ENCODE peak calls at places on chromosome 15, in eight cellular contexts. One of them, this sample, is unnamed.

GRCh38 chr15:63896336-63897115 is 62.8 kb upstream of the HERC1 start:
- DNase-seq in AG04450: no peak
- DNase-seq in thyroid gland: peak; percentile 21
- DNase-seq in colonic mucosa: peak; percentile 32
- DNase-seq in A549: peak; percentile 66
- DNase-seq in HCT116: no peak
- DNase-seq in right lobe of liver: peak; percentile 74
- DNase-seq in spleen: peak; percentile 81
- DNase-seq in this sample: peak; percentile 94

GRCh38 chr15:42688301-42688700 is 48.6 kb downstream of the CDAN1 start:
- DNase-seq in AG04450: no peak
- DNase-seq in thyroid gland: no peak
- DNase-seq in colonic mucosa: no peak
- DNase-seq in A549: no peak
- DNase-seq in HCT116: no peak
- DNase-seq in right lobe of liver: no peak
- DNase-seq in spleen: no peak
- DNase-seq in this sample: no peak

GRCh38 chr15:39188930-39189329 is 391.9 kb upstream of the THBS1 start:
- DNase-seq in AG04450: no peak
- DNase-seq in thyroid gland: no peak
- DNase-seq in colonic mucosa: no peak
- DNase-seq in A549: peak; percentile 80
- DNase-seq in HCT116: peak; percentile 44
- DNase-seq in right lobe of liver: no peak
- DNase-seq in spleen: no peak
- DNase-seq in this sample: no peak

GRCh38 chr15:99993262-99993661 is 260.0 kb upstream of the LYSMD4 start:
- DNase-seq in AG04450: no peak
- DNase-seq in thyroid gland: no peak
- DNase-seq in colonic mucosa: no peak
- DNase-seq in A549: no peak
- DNase-seq in HCT116: no peak
- DNase-seq in right lobe of liver: peak; percentile 3
- DNase-seq in spleen: peak; percentile 46
- DNase-seq in this sample: no peak

GRCh38 chr15:95868450-95868849 is 462.1 kb upstream of the NR2F2 start:
- DNase-seq in AG04450: no peak
- DNase-seq in thyroid gland: no peak
- DNase-seq in colonic mucosa: no peak
- DNase-seq in A549: no peak
- DNase-seq in HCT116: no peak
- DNase-seq in right lobe of liver: no peak
- DNase-seq in spleen: no peak
- DNase-seq in this sample: no peak

GRCh38 chr15:86852741-86853140 is 773.1 kb downstream of the AGBL1 start:
- DNase-seq in AG04450: no peak
- DNase-seq in thyroid gland: no peak
- DNase-seq in colonic mucosa: no peak
- DNase-seq in A549: no peak
- DNase-seq in HCT116: no peak
- DNase-seq in right lobe of liver: no peak
- DNase-seq in spleen: no peak
- DNase-seq in this sample: no peak

GRCh38 chr15:83734487-83734886 is 80.6 kb downstream of the ADAMTSL3 start:
- DNase-seq in AG04450: no peak
- DNase-seq in thyroid gland: no peak
- DNase-seq in colonic mucosa: no peak
- DNase-seq in A549: no peak
- DNase-seq in HCT116: peak; percentile 18
- DNase-seq in right lobe of liver: no peak
- DNase-seq in spleen: no peak
- DNase-seq in this sample: no peak

GRCh38 chr15:84684092-84684491 is 26.1 kb upstream of the NMB start:
- DNase-seq in AG04450: no peak
- DNase-seq in thyroid gland: no peak
- DNase-seq in colonic mucosa: no peak
- DNase-seq in A549: peak; percentile 23
- DNase-seq in HCT116: no peak
- DNase-seq in right lobe of liver: no peak
- DNase-seq in spleen: no peak
- DNase-seq in this sample: no peak

GRCh38 chr15:34813446-34814190 is 18.3 kb upstream of the ACTC1 start:
- DNase-seq in AG04450: no peak
- DNase-seq in thyroid gland: no peak
- DNase-seq in colonic mucosa: no peak
- DNase-seq in A549: no peak
- DNase-seq in HCT116: no peak
- DNase-seq in right lobe of liver: no peak
- DNase-seq in spleen: no peak
- DNase-seq in this sample: no peak

GRCh38 chr15:41695750-41696436 is 35.7 kb downstream of the MGA start:
- DNase-seq in AG04450: peak; percentile 16
- DNase-seq in thyroid gland: no peak
- DNase-seq in colonic mucosa: no peak
- DNase-seq in A549: peak; percentile 42
- DNase-seq in HCT116: peak; percentile 24
- DNase-seq in right lobe of liver: no peak
- DNase-seq in spleen: no peak
- DNase-seq in this sample: no peak

GRCh38 chr15:85475317-85475701 is 94.9 kb downstream of the AKAP13 start:
- DNase-seq in AG04450: no peak
- DNase-seq in thyroid gland: no peak
- DNase-seq in colonic mucosa: no peak
- DNase-seq in A549: no peak
- DNase-seq in HCT116: no peak
- DNase-seq in right lobe of liver: no peak
- DNase-seq in spleen: no peak
- DNase-seq in this sample: no peak

GRCh38 chr15:90126457-90127435 is 24.5 kb upstream of the IDH2 start:
- DNase-seq in AG04450: no peak
- DNase-seq in thyroid gland: no peak
- DNase-seq in colonic mucosa: peak; percentile 59
- DNase-seq in A549: peak; percentile 50
- DNase-seq in HCT116: no peak
- DNase-seq in right lobe of liver: peak; percentile 73
- DNase-seq in spleen: peak; percentile 37
- DNase-seq in this sample: peak; percentile 10

GRCh38 chr15:99474981-99475753 is 90.6 kb upstream of the MEF2A start:
- DNase-seq in AG04450: no peak
- DNase-seq in thyroid gland: no peak
- DNase-seq in colonic mucosa: no peak
- DNase-seq in A549: no peak
- DNase-seq in HCT116: no peak
- DNase-seq in right lobe of liver: no peak
- DNase-seq in spleen: no peak
- DNase-seq in this sample: peak; percentile 77

GRCh38 chr15:75659141-75659771 is 11.5 kb downstream of the SNX33 start:
- DNase-seq in AG04450: no peak
- DNase-seq in thyroid gland: no peak
- DNase-seq in colonic mucosa: no peak
- DNase-seq in A549: no peak
- DNase-seq in HCT116: no peak
- DNase-seq in right lobe of liver: no peak
- DNase-seq in spleen: no peak
- DNase-seq in this sample: no peak

GRCh38 chr15:67019886-67020520 is 45.4 kb upstream of the SMAD3 start:
- DNase-seq in AG04450: no peak
- DNase-seq in thyroid gland: no peak
- DNase-seq in colonic mucosa: no peak
- DNase-seq in A549: no peak
- DNase-seq in HCT116: no peak
- DNase-seq in right lobe of liver: no peak
- DNase-seq in spleen: no peak
- DNase-seq in this sample: no peak

GRCh38 chr15:86572368-86572841 is 492.7 kb downstream of the AGBL1 start:
- DNase-seq in AG04450: no peak
- DNase-seq in thyroid gland: no peak
- DNase-seq in colonic mucosa: no peak
- DNase-seq in A549: no peak
- DNase-seq in HCT116: no peak
- DNase-seq in right lobe of liver: no peak
- DNase-seq in spleen: peak; percentile 67
- DNase-seq in this sample: no peak

GRCh38 chr15:65303687-65304392 is 637 bp upstream of the RNU5B-1 start:
- DNase-seq in AG04450: peak; percentile 18
- DNase-seq in thyroid gland: peak; percentile 76
- DNase-seq in colonic mucosa: peak; percentile 66
- DNase-seq in A549: peak; percentile 80
- DNase-seq in HCT116: peak; percentile 44
- DNase-seq in right lobe of liver: peak; percentile 63
- DNase-seq in spleen: peak; percentile 85
- DNase-seq in this sample: peak; percentile 38
- TF ChIP-seq CTCF in AG04450: no peak
- TF ChIP-seq CTCF in thyroid gland: no peak
- TF ChIP-seq CTCF in colonic mucosa: no peak
- TF ChIP-seq CTCF in A549: peak; percentile 91
- TF ChIP-seq CTCF in HCT116: no peak
- TF ChIP-seq CTCF in right lobe of liver: no peak
- TF ChIP-seq CTCF in spleen: no peak
- TF ChIP-seq CTCF in this sample: no peak

DNA sequence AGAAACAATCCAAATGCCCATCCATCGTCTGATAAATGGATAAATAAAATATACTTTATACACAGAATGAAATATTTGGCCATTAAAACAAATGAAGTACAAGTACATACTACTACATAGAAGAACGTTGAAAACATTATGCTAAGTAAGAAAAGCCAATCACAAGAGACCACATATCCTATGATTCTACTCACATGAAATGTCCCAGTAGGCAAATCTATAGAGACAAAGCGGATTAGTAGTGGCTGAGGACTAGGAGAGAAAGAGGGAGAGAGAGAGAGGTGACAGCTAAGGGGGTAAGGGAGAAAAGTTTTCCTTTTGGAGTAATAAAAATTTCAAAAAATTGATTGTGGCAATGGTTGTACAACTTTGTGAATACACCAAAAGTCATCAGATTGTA is 147.0 kb downstream of the GREM1 start:
- DNase-seq in AG04450: no peak
- DNase-seq in thyroid gland: no peak
- DNase-seq in colonic mucosa: no peak
- DNase-seq in A549: no peak
- DNase-seq in HCT116: no peak
- DNase-seq in right lobe of liver: no peak
- DNase-seq in spleen: no peak
- DNase-seq in this sample: no peak
- H3K27ac ChIP-seq in AG04450: no peak overlapping the region
- H3K27ac ChIP-seq in thyroid gland: no peak overlapping the region
- H3K27ac ChIP-seq in colonic mucosa: no peak overlapping the region
- H3K27ac ChIP-seq in A549: peak overlapping the region; percentile 89
- H3K27ac ChIP-seq in HCT116: no peak overlapping the region
- H3K27ac ChIP-seq in right lobe of liver: no peak overlapping the region
- H3K27ac ChIP-seq in spleen: no peak overlapping the region
- H3K27ac ChIP-seq in this sample: no peak overlapping the region

GRCh38 chr15:49270541-49271421 is 100.7 kb downstream of the GALK2 start:
- DNase-seq in AG04450: no peak
- DNase-seq in thyroid gland: peak; percentile 2
- DNase-seq in colonic mucosa: no peak
- DNase-seq in A549: no peak
- DNase-seq in HCT116: no peak
- DNase-seq in right lobe of liver: no peak
- DNase-seq in spleen: no peak
- DNase-seq in this sample: no peak
- TF ChIP-seq CTCF in AG04450: no peak
- TF ChIP-seq CTCF in thyroid gland: no peak
- TF ChIP-seq CTCF in colonic mucosa: no peak
- TF ChIP-seq CTCF in A549: no peak
- TF ChIP-seq CTCF in HCT116: no peak
- TF ChIP-seq CTCF in right lobe of liver: no peak
- TF ChIP-seq CTCF in spleen: no peak
- TF ChIP-seq CTCF in this sample: no peak

DNA sequence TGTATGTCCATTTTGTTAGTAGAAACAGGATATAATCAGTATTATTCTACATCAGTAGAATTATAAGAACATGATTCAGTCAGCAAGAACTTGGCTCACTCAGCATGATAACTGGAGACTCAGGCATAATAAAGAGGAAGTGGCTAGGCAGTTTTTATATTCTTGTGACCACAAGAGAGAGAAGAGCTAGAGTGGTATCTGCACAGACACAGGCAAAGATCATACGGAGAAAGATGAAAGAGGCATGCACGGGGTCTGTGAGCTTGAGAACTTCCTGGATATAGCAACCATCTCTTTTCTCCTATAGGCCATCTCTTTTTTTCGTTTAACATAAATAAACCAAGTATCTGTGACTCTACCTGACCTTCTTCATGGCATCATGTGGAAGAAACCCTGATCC is 46.8 kb downstream of the MYO5A start:
- DNase-seq in AG04450: peak; percentile 43
- DNase-seq in thyroid gland: no peak
- DNase-seq in colonic mucosa: no peak
- DNase-seq in A549: no peak
- DNase-seq in HCT116: peak; percentile 13
- DNase-seq in right lobe of liver: no peak
- DNase-seq in spleen: no peak
- DNase-seq in this sample: no peak
- H3K27ac ChIP-seq in AG04450: peak overlapping the region; percentile 58
- H3K27ac ChIP-seq in thyroid gland: no peak overlapping the region
- H3K27ac ChIP-seq in colonic mucosa: peak overlapping the region; percentile 39
- H3K27ac ChIP-seq in A549: no peak overlapping the region
- H3K27ac ChIP-seq in HCT116: no peak overlapping the region
- H3K27ac ChIP-seq in right lobe of liver: no peak overlapping the region
- H3K27ac ChIP-seq in spleen: peak overlapping the region; percentile 72
- H3K27ac ChIP-seq in this sample: peak overlapping the region; percentile 76

DNA sequence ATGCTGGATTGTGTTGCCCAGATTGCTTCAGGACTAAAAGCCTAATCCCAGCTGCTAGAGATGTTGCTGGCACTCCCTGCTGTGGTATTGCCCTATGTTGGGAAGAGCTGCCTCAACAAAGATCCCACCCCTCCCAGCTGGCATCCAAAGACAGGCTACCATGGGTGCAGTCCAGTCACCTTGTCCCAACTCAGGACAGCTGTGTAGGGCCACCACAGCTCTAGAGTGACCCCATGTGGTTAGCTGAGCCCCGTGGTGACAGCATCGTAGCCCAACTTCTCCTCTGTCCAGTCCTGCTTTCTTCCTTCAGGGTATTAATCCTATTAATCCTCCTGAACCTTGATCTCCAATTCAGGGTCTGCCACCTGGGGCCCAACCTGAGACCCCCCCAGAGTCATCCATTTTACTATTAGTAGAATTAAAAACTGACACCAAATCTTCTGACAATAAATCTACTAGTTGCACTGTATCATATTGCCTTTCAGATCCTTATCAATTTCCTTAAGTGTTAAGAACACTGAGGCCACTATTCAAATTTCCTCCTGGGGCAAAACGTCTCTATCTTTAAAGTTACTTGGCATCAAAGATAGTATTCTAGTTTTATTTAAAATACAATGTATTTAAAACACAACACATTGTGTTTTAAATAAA is 83.5 kb downstream of the AQP9 start:
- DNase-seq in AG04450: no peak
- DNase-seq in thyroid gland: no peak
- DNase-seq in colonic mucosa: peak; percentile 21
- DNase-seq in A549: peak; percentile 53
- DNase-seq in HCT116: peak; percentile 36
- DNase-seq in right lobe of liver: peak; percentile 35
- DNase-seq in spleen: no peak
- DNase-seq in this sample: no peak
- TF ChIP-seq CTCF in AG04450: peak; percentile 48
- TF ChIP-seq CTCF in thyroid gland: no peak
- TF ChIP-seq CTCF in colonic mucosa: peak; percentile 16
- TF ChIP-seq CTCF in A549: peak; percentile 55
- TF ChIP-seq CTCF in HCT116: peak; percentile 74
- TF ChIP-seq CTCF in right lobe of liver: peak; percentile 66
- TF ChIP-seq CTCF in spleen: peak; percentile 35
- TF ChIP-seq CTCF in this sample: no peak

This sample was measured in gastrocnemius medialis.